ENCODE peak calls at places on chromosomes 11 and 22, in five cellular contexts. B, T, F, O and A are unnamed samples.

GRCh38 chr11:123173040-123173855 is 21.8 kb downstream of the CLMP start:
- DNase-seq in F (peak), O (no peak), T (no peak), B (no peak), A (no peak)

GRCh38 chr11:123083623-123084029 is 21.7 kb upstream of the HSPA8 start:
- DNase-seq in T (peak), F (peak), B (peak), O (no peak), A (peak)

GRCh38 chr11:88695701-88696414 is 358.3 kb upstream of the CTSC start:
- DNase-seq in B (no peak), O (no peak), T (no peak), F (no peak), A (no peak)

GRCh38 chr11:82557274-82557673 is 176.4 kb downstream of the FAM181B start:
- DNase-seq in F (no peak), O (peak), T (no peak), B (no peak), A (no peak)

GRCh38 chr11:30535818-30536217 is 50.3 kb downstream of the MPPED2 start:
- DNase-seq in B (no peak), O (no peak), T (no peak), F (no peak), A (no peak)

GRCh38 chr11:16151138-16151537 is 205.2 kb downstream of the SOX6 start:
- DNase-seq in O (no peak), B (no peak), F (no peak), T (no peak), A (no peak)

GRCh38 chr11:8832571-8833260 is 78.3 kb upstream of the AKIP1 start:
- DNase-seq in B (peak), O (peak), F (no peak), T (no peak), A (no peak)

GRCh38 chr11:72896431-72896830 is 82.2 kb downstream of the ATG16L2 start:
- DNase-seq in B (no peak), O (no peak), F (no peak), T (no peak), A (no peak)

GRCh38 chr11:73564903-73565302 is 33.0 kb downstream of the FAM168A start:
- DNase-seq in F (no peak), T (no peak), B (no peak), O (no peak), A (no peak)

GRCh38 chr22:47209077-47209514 is 446.6 kb downstream of the TBC1D22A start:
- DNase-seq in T (no peak), O (no peak), F (no peak), B (no peak), A (no peak)

GRCh38 chr22:33766056-33766455 is 154.2 kb downstream of the LARGE1 start:
- DNase-seq in F (no peak), O (no peak), T (no peak), B (peak), A (no peak)

GRCh38 chr22:19035474-19036228 is 86.6 kb downstream of the DGCR2 start:
- DNase-seq in F (no peak), T (peak), B (no peak), O (no peak), A (no peak)

GRCh38 chr11:128451651-128452470 is 135.5 kb downstream of the ETS1 start:
- DNase-seq in O (no peak), F (no peak), T (no peak), B (peak), A (peak)

GRCh38 chr22:46598737-46599424 is 21.3 kb upstream of the GRAMD4 start:
- DNase-seq in T (no peak), O (no peak), F (no peak), B (no peak), A (no peak)

GRCh38 chr22:23685205-23685784 is 5.5 kb upstream of the RGL4 start:
- DNase-seq in T (no peak), F (no peak), B (no peak), O (no peak), A (no peak)